ENCODE peak calls at places on chromosomes 2 and 18, in six cellular contexts. Z is A673; R is CD8-positive, alpha-beta T cell; I is bronchial epithelial cell; X is hepatocyte; B is cardiac muscle cell. L is an unnamed sample.
A peak's percentile ranks its signal among the peaks of the same experiment; 100 is the strongest.

GRCh38 chr2:197575987-197576386 is 60.1 kb downstream of the MOB4 start:
- DNase-seq in B (peak; percentile 77), X (peak; percentile 33), R (no peak), I (peak; percentile 70), Z (no peak), L (no peak)

GRCh38 chr2:227238242-227239237 is 74.1 kb downstream of the COL4A3 start:
- DNase-seq in R (peak; percentile 31), Z (peak; percentile 71), I (peak; percentile 59), B (peak; percentile 79), X (peak; percentile 82), L (peak; percentile 65)

GRCh38 chr2:129681788-129682187 is 297.7 kb upstream of the RAB6C start:
- DNase-seq in Z (no peak), B (no peak), X (no peak), R (no peak), I (no peak), L (no peak)

GRCh38 chr2:42359894-42360483 is 1.0 kb downstream of the COX7A2L start:
- DNase-seq in I (peak; percentile 36), R (no peak), B (peak; percentile 61), Z (peak; percentile 17), X (peak; percentile 46), L (no peak)

GRCh38 chr18:3383381-3383915 is 66.5 kb upstream of the TGIF1 start:
- DNase-seq in X (no peak), Z (peak; percentile 44), B (peak; percentile 16), I (no peak), R (no peak), L (peak; percentile 100)

GRCh38 chr2:189142893-189143759 is 36.4 kb downstream of the COL5A2 start:
- DNase-seq in R (peak; percentile 12), B (no peak), X (peak; percentile 58), I (peak; percentile 70), Z (peak; percentile 82), L (peak; percentile 64)

GRCh38 chr2:191869178-191869577 is 22.3 kb upstream of the CAVIN2 start:
- DNase-seq in B (peak; percentile 57), R (no peak), Z (peak; percentile 66), X (peak; percentile 60), I (peak; percentile 34), L (peak; percentile 66)

GRCh38 chr2:235542728-235543125 is 48.9 kb downstream of the AGAP1 start:
- DNase-seq in Z (no peak), I (no peak), X (peak; percentile 35), B (no peak), R (no peak), L (no peak)

GRCh38 chr18:71040161-71040560 is 751.3 kb downstream of the SOCS6 start:
- DNase-seq in I (no peak), B (no peak), Z (no peak), R (no peak), X (no peak), L (no peak)

GRCh38 chr2:146523218-146523617 is 1321.6 kb upstream of the ACVR2A start:
- DNase-seq in I (peak; percentile 30), R (no peak), Z (peak; percentile 67), X (no peak), B (peak; percentile 30), L (no peak)

GRCh38 chr2:46490521-46491141 is 11.3 kb downstream of the TMEM247 start:
- DNase-seq in I (no peak), X (no peak), Z (peak; percentile 26), B (peak; percentile 66), R (no peak), L (no peak)

GRCh38 chr18:62518460-62519375 is 4.1 kb upstream of the ZCCHC2 start:
- DNase-seq in X (no peak), B (no peak), I (no peak), Z (no peak), R (no peak), L (no peak)

GRCh38 chr2:219459460-219460311 is 25.0 kb downstream of the SPEG start:
- DNase-seq in X (peak; percentile 75), R (peak; percentile 16), B (peak; percentile 70), I (peak; percentile 17), Z (peak; percentile 38), L (peak; percentile 23)

GRCh38 chr2:68386362-68386761 is 21.3 kb downstream of the PLEK start:
- DNase-seq in R (no peak), I (no peak), X (no peak), B (no peak), Z (no peak), L (no peak)

GRCh38 chr2:130825231-130825971 is 11.3 kb upstream of the ARHGEF4 start:
- DNase-seq in I (peak; percentile 47), B (no peak), Z (no peak), R (no peak), X (no peak), L (no peak)

GRCh38 chr2:20346565-20347127 is 4.0 kb downstream of the PUM2 start:
- DNase-seq in X (no peak), R (no peak), Z (no peak), I (no peak), B (no peak), L (no peak)

GRCh38 chr2:17830053-17831034 is 14.1 kb downstream of the MSGN1 start:
- DNase-seq in I (peak; percentile 78), Z (peak; percentile 95), B (peak; percentile 87), X (peak; percentile 89), R (no peak), L (peak; percentile 92)

GRCh38 chr18:49723648-49724180 is 89.6 kb downstream of the ACAA2 start:
- DNase-seq in X (peak; percentile 33), I (peak; percentile 67), Z (no peak), B (peak; percentile 77), R (no peak), L (peak; percentile 6)

GRCh38 chr18:22167471-22168151 is 1.8 kb upstream of the GATA6 start:
- DNase-seq in B (peak; percentile 71), Z (peak; percentile 40), I (no peak), X (peak; percentile 63), R (no peak), L (no peak)
- H3K27me3 ChIP-seq in B (no peaks in the 10 kb centered on the region), Z (peaks cover 97% of the 10 kb centered on the region), I (peaks cover 35% of the 10 kb centered on the region), X (no peaks in the 10 kb centered on the region), R (peaks cover 44% of the 10 kb centered on the region), L (peaks cover 40% of the 10 kb centered on the region)

GRCh38 chr2:83582589-83582988 is 876.5 kb downstream of the SUCLG1 start:
- DNase-seq in X (no peak), B (no peak), I (no peak), Z (no peak), R (no peak), L (no peak)
- H3K27me3 ChIP-seq in X (no peaks in the 10 kb centered on the region), B (no peaks in the 10 kb centered on the region), I (no peaks in the 10 kb centered on the region), Z (no peaks in the 10 kb centered on the region), R (no peaks in the 10 kb centered on the region), L (no peaks in the 10 kb centered on the region)

DNA sequence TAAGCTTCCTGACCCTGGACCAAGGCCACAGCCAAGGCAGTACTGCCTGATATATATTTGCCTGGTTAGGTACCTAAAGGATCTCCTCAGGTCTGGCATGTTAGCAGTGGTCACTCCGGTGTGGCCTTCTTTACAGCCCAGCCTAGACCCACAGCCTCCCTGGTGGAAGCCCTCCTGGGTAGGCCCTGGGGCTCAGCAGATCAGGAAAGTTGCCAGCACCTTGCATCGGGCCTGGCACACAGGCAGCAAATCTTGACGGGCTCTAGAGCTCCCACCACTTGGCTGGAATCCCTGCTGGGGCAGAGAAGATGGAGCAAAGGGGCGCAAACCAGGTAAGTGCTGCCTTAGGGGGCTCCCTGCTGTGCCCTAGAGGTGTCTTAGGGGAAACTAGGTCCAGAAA is 40.9 kb upstream of the ATP6V1B1 start:
- DNase-seq in X (no peak), I (no peak), B (no peak), Z (no peak), R (no peak), L (no peak)
- H3K27me3 ChIP-seq in X (peaks cover 100% of the 10 kb centered on the region), I (peaks cover 58% of the 10 kb centered on the region), B (peaks cover 100% of the 10 kb centered on the region), Z (no peaks in the 10 kb centered on the region), R (peaks cover 34% of the 10 kb centered on the region), L (no peaks in the 10 kb centered on the region)

GRCh38 chr2:104859310-104860130 is 5.6 kb downstream of the POU3F3 start:
- DNase-seq in R (no peak), I (no peak), Z (no peak), B (no peak), X (no peak), L (peak; percentile 54)
- H3K27me3 ChIP-seq in R (peaks cover 49% of the 10 kb centered on the region), I (peaks cover 51% of the 10 kb centered on the region), Z (peaks cover 78% of the 10 kb centered on the region), B (peaks cover 96% of the 10 kb centered on the region), X (peaks cover 85% of the 10 kb centered on the region), L (no peaks in the 10 kb centered on the region)

DNA sequence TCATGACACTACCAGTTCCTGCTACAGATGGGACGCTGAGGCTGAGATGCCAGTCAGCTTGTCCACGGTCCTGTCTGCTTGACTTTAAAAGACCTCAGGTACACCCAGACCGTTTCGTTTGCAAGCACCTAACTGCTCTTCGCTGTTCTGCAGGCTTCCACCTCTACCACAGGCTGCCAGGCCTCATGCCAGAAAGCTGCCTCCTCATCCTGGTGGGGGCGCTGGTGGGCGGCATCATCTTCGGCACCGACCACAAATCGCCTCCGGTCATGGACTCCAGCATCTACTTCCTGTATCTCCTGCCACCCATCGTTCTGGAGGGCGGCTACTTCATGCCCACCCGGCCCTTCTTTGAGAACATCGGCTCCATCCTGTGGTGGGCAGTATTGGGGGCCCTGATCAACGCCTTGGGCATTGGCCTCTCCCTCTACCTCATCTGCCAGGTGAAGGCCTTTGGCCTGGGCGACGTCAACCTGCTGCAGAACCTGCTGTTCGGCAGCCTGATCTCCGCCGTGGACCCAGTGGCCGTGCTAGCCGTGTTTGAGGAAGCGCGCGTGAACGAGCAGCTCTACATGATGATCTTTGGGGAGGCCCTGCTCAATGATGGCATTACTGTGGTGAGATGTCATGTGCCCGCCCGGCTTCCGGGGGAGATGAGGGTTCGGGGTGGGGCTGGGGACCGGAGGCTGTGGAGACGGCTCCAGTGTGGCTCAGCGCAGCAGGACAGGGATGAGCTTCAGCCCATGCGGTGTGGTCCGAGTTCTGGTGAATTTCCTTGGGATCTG is 5.9 kb downstream of the SLC9A4 start:
- DNase-seq in X (no peak), R (no peak), I (no peak), Z (no peak), B (no peak), L (no peak)
- H3K27me3 ChIP-seq in X (no peaks in the 10 kb centered on the region), R (no peaks in the 10 kb centered on the region), I (no peaks in the 10 kb centered on the region), Z (peaks cover 16% of the 10 kb centered on the region), B (no peaks in the 10 kb centered on the region), L (no peaks in the 10 kb centered on the region)